ENCODE peak calls at places on chromosomes 7 and 10, in ten cellular contexts. V is HCT116, F is prostate gland, M is H1, C is spleen, K is transverse colon, X is sigmoid colon, P is upper lobe of left lung, Q is esophagus muscularis mucosa, T is suprapubic skin. G is an unnamed sample.

GRCh38 chr10:5532231-5532605 is 7.5 kb downstream of the CALML3 start:
- DNase-seq in V (no peak), F (no peak), M (no peak), C (peak), K (no peak), X (peak), P (no peak), Q (no peak), T (peak), G (no peak)

GRCh38 chr7:80379034-80379433 is 132.8 kb downstream of the GNAT3 start:
- DNase-seq in V (no peak), F (no peak), M (no peak), C (no peak), K (no peak), X (no peak), P (no peak), Q (no peak), T (no peak), G (no peak)

GRCh38 chr7:30933124-30933893 is 21.7 kb downstream of the AQP1 start:
- DNase-seq in V (no peak), F (no peak), M (no peak), C (peak), K (no peak), X (peak), P (no peak), Q (peak), T (no peak), G (no peak)

GRCh38 chr10:47295411-47295810 is 4.6 kb upstream of the GDF10 start:
- DNase-seq in V (no peak), F (no peak), M (no peak), C (no peak), K (no peak), X (peak), P (no peak), Q (no peak), T (peak), G (no peak)

GRCh38 chr10:11403116-11403515 is 208.3 kb downstream of the USP6NL start:
- DNase-seq in V (no peak), F (no peak), M (no peak), C (peak), K (peak), X (no peak), P (no peak), Q (no peak), T (no peak), G (no peak)

GRCh38 chr7:4227105-4228010 is 454.7 kb upstream of the FOXK1 start:
- DNase-seq in V (no peak), F (no peak), M (no peak), C (peak), K (no peak), X (no peak), P (no peak), Q (no peak), T (no peak), G (no peak)

GRCh38 chr7:67019562-67020390 is 23.1 kb downstream of the TYW1 start:
- DNase-seq in V (no peak), F (no peak), M (no peak), C (no peak), K (no peak), X (peak), P (no peak), Q (no peak), T (no peak), G (no peak)

GRCh38 chr10:43188702-43189101 is 50.5 kb downstream of the CSGALNACT2 start:
- DNase-seq in V (no peak), F (no peak), M (no peak), C (no peak), K (no peak), X (no peak), P (no peak), Q (no peak), T (no peak), G (no peak)

GRCh38 chr7:35758421-35758820 is 42.4 kb upstream of the SEPTIN7 start:
- DNase-seq in V (no peak), F (no peak), M (no peak), C (no peak), K (no peak), X (no peak), P (no peak), Q (no peak), T (no peak), G (no peak)

GRCh38 chr7:151045262-151045661 is 3.1 kb upstream of the ASIC3 start:
- DNase-seq in V (no peak), F (no peak), M (no peak), C (no peak), K (no peak), X (no peak), P (no peak), Q (no peak), T (no peak), G (no peak)

GRCh38 chr10:76206797-76207352 is 775.5 kb downstream of the LRMDA start:
- DNase-seq in V (no peak), F (no peak), M (no peak), C (no peak), K (no peak), X (no peak), P (no peak), Q (no peak), T (no peak), G (no peak)

GRCh38 chr7:129376076-129376777 is 58.0 kb upstream of the STRIP2 start:
- DNase-seq in V (peak), F (peak), M (no peak), C (no peak), K (peak), X (no peak), P (peak), Q (no peak), T (no peak), G (no peak)

GRCh38 chr10:122557516-122557915 is 3.0 kb upstream of the DMBT1 start:
- DNase-seq in V (peak), F (no peak), M (no peak), C (no peak), K (no peak), X (no peak), P (peak), Q (no peak), T (no peak), G (no peak)

GRCh38 chr10:98272690-98273453 is 4.9 kb upstream of the LOXL4 start:
- DNase-seq in V (no peak), F (no peak), M (no peak), C (no peak), K (no peak), X (peak), P (no peak), Q (no peak), T (no peak), G (no peak)

GRCh38 chr10:44020322-44021111 is 364.4 kb downstream of the CXCL12 start:
- DNase-seq in V (no peak), F (no peak), M (no peak), C (no peak), K (peak), X (no peak), P (no peak), Q (peak), T (no peak), G (no peak)

GRCh38 chr10:79027147-79028055 is 41.4 kb upstream of the ZMIZ1 start:
- DNase-seq in V (no peak), F (no peak), M (no peak), C (peak), K (no peak), X (peak), P (no peak), Q (no peak), T (peak), G (no peak)

GRCh38 chr7:116180302-116180701 is 30.0 kb upstream of the TES start:
- DNase-seq in V (peak), F (peak), M (no peak), C (no peak), K (no peak), X (no peak), P (no peak), Q (no peak), T (no peak), G (no peak)

GRCh38 chr7:45086348-45087065 is 2.3 kb downstream of the NACAD start:
- DNase-seq in V (no peak), F (no peak), M (no peak), C (peak), K (no peak), X (peak), P (no peak), Q (no peak), T (no peak), G (no peak)

GRCh38 chr7:71846160-71846559 is 566.0 kb downstream of the CALN1 start:
- DNase-seq in V (no peak), F (no peak), M (no peak), C (no peak), K (no peak), X (no peak), P (no peak), Q (no peak), T (no peak), G (no peak)

GRCh38 chr7:34057956-34058355 is 152.6 kb downstream of the BMPER start:
- DNase-seq in V (no peak), F (no peak), M (no peak), C (no peak), K (no peak), X (no peak), P (no peak), Q (no peak), T (no peak), G (no peak)

GRCh38 chr7:96430350-96430749 is 108.5 kb upstream of the SLC25A13 start:
- DNase-seq in V (no peak), F (no peak), M (no peak), C (no peak), K (no peak), X (no peak), P (no peak), Q (no peak), T (no peak), G (no peak)

GRCh38 chr10:124917168-124917938 is 24.6 kb upstream of the ZRANB1 start:
- DNase-seq in V (no peak), F (peak), M (no peak), C (peak), K (peak), X (peak), P (peak), Q (no peak), T (peak), G (no peak)

GRCh38 chr10:47023237-47024045 is 112.2 kb downstream of the PTPN20 start:
- DNase-seq in V (no peak), F (no peak), M (no peak), C (peak), K (no peak), X (peak), P (peak), Q (no peak), T (no peak), G (no peak)

GRCh38 chr7:155512246-155512887 is 34.0 kb downstream of the CNPY1 start:
- DNase-seq in V (no peak), F (no peak), M (no peak), C (no peak), K (no peak), X (no peak), P (no peak), Q (no peak), T (no peak), G (no peak)

GRCh38 chr7:159095979-159096411 is 48.7 kb downstream of the VIPR2 start:
- DNase-seq in V (no peak), F (no peak), M (no peak), C (peak), K (peak), X (peak), P (peak), Q (no peak), T (peak), G (no peak)

GRCh38 chr7:155874411-155874810 is 62.1 kb upstream of the SHH start:
- DNase-seq in V (no peak), F (no peak), M (no peak), C (peak), K (no peak), X (peak), P (no peak), Q (no peak), T (no peak), G (no peak)

GRCh38 chr10:119237722-119238436 is 30.5 kb downstream of the GRK5 start:
- DNase-seq in V (no peak), F (no peak), M (no peak), C (no peak), K (no peak), X (no peak), P (no peak), Q (no peak), T (no peak), G (no peak)

GRCh38 chr7:17520941-17521340 is 222.5 kb downstream of the AHR start:
- DNase-seq in V (no peak), F (no peak), M (no peak), C (no peak), K (no peak), X (no peak), P (no peak), Q (no peak), T (no peak), G (no peak)

GRCh38 chr7:111537134-111537533 is 25.2 kb downstream of the IMMP2L start:
- DNase-seq in V (no peak), F (no peak), M (no peak), C (no peak), K (no peak), X (no peak), P (no peak), Q (no peak), T (no peak), G (no peak)

GRCh38 chr10:130761896-130762295 is 549.6 kb downstream of the TCERG1L start:
- DNase-seq in V (no peak), F (no peak), M (no peak), C (peak), K (no peak), X (peak), P (no peak), Q (no peak), T (peak), G (no peak)

GRCh38 chr7:29243777-29244655 is 49.4 kb downstream of the CHN2 start:
- DNase-seq in V (peak), F (no peak), M (peak), C (no peak), K (no peak), X (no peak), P (no peak), Q (no peak), T (no peak), G (no peak)

GRCh38 chr7:81210092-81211064 is 291.5 kb upstream of the SEMA3C start:
- DNase-seq in V (no peak), F (no peak), M (no peak), C (no peak), K (no peak), X (no peak), P (no peak), Q (no peak), T (no peak), G (no peak)

GRCh38 chr10:106609466-106609865 is 555.0 kb downstream of the SORCS1 start:
- DNase-seq in V (no peak), F (no peak), M (no peak), C (no peak), K (no peak), X (no peak), P (no peak), Q (peak), T (no peak), G (no peak)

GRCh38 chr10:34791947-34792346 is 23.1 kb downstream of the PARD3 start:
- DNase-seq in V (no peak), F (no peak), M (no peak), C (peak), K (no peak), X (no peak), P (no peak), Q (no peak), T (no peak), G (no peak)

GRCh38 chr10:25465582-25466372 is 291.0 kb downstream of the GPR158 start:
- DNase-seq in V (peak), F (no peak), M (no peak), C (no peak), K (no peak), X (no peak), P (no peak), Q (no peak), T (no peak), G (no peak)
- TF ChIP-seq POLR2AphosphoS5 in V (peak), F (no peak), M (no peak), C (no peak), K (no peak), X (no peak), P (no peak), Q (no peak), T (no peak), G (no peak)

DNA sequence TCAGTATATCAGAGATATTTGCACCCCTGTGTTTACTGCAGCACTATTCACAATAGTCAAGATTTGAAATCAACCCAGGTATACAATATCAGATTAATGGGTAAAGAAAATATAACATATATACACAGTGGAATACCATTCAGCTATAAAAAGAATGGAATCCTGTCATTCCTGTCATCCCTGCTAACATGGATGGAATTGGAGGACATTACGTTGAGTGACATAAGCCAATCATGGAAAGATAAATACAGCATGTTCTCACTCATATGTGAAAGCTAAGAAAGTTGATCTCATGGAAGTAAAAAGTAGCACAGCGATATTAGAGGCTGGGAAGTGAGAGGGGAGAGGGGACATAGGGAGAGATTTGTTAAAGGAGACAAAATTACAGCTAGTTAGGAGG is 171.0 kb downstream of the ARL5B start:
- DNase-seq in V (no peak), F (no peak), M (no peak), C (no peak), K (no peak), X (no peak), P (no peak), Q (no peak), T (no peak), G (no peak)
- TF ChIP-seq POLR2AphosphoS5 in V (no peak), F (no peak), M (no peak), C (no peak), K (no peak), X (no peak), P (no peak), Q (no peak), T (no peak), G (no peak)

DNA sequence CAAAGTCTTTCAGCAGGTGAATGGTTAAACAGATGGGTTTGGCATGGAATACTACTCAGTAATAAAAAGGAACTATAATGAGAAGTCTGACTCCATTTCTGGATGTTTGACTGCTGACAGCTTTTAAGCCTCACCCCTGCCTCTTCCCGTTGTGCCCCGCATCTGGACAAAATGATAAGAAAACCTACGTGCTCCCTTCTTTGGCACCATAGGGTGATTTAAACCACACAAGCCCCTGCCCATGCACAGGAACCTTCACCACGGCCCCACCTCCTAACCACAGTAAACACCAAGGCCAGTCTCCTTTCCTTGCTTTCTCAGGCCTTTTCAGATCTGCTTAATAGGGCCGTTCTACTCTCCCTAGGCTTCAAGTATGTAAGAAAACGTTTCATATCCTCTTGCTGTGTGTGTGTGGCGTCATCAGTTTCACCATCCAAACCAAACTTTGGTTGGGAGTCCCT is 47.1 kb upstream of the UBN2 start:
- DNase-seq in V (no peak), F (no peak), M (no peak), C (no peak), K (no peak), X (no peak), P (no peak), Q (no peak), T (no peak), G (no peak)
- TF ChIP-seq POLR2AphosphoS5 in V (no peak), F (no peak), M (no peak), C (no peak), K (no peak), X (no peak), P (no peak), Q (no peak), T (no peak), G (no peak)

DNA sequence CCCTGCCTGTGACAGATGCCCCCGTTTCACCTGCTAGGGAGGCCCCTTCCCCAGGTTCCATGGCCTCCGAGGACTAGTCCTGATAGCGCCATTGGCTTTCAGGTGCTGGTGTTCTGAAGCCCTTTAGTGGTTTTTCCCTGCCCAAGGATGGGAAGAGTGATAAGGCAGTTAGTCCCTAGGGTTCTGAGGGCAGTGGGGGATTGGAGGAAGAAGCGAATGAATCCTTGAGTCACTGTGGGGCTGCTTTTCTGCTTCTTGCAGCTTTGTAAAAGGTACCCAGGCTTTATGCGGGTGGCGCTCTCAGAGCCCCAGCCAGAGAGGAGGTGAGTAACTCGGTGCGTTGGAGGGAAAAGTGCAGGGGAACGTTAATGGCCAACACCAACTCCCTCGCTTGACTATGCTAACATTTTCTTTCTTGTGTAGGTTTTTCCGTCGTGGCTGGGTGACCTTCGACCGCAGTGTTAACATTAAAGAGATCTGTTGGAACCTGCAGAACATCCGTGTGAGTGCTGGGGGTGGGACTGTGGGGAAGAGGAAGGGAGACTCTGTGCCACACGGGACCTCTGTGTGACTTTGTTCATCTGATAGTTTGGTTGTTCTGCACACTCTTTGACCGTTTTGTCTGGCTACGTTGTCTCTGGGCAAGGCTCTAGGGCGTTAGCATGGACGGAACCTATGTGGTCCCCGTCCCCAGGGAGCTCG is 3.9 kb downstream of the UFSP1 start:
- DNase-seq in V (no peak), F (no peak), M (no peak), C (no peak), K (no peak), X (no peak), P (no peak), Q (no peak), T (no peak), G (no peak)
- TF ChIP-seq POLR2AphosphoS5 in V (no peak), F (no peak), M (peak), C (no peak), K (no peak), X (no peak), P (no peak), Q (no peak), T (no peak), G (no peak)

GRCh38 chr10:132743925-132744490 is 41.9 kb downstream of the NKX6-2 start:
- DNase-seq in V (no peak), F (no peak), M (no peak), C (no peak), K (no peak), X (no peak), P (no peak), Q (no peak), T (no peak), G (no peak)
- TF ChIP-seq POLR2AphosphoS5 in V (no peak), F (no peak), M (no peak), C (no peak), K (no peak), X (no peak), P (no peak), Q (no peak), T (no peak), G (no peak)

DNA sequence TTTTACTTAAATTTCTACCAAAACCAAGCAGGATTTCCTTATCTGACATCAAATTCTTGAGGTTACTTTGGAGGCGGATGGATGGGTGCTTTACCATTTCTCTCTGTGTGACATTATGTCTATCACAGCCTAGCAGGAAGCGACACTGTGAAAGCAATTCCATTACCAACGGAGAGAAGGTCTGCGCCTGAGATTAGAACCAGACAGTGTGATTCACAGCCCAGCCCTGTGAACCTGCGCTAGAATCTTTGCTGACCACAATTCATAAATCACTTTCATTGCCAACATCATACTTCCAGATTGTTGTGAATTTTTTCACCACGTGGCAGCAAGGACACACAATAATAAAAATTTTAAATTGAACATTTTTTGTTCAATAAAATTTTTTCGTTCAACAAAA is 126.5 kb downstream of the CUBN start:
- DNase-seq in V (no peak), F (no peak), M (no peak), C (no peak), K (no peak), X (no peak), P (no peak), Q (peak), T (no peak), G (no peak)
- TF ChIP-seq POLR2AphosphoS5 in V (no peak), F (no peak), M (no peak), C (no peak), K (no peak), X (no peak), P (no peak), Q (no peak), T (no peak), G (no peak)

GRCh38 chr10:132407846-132408278 is 10.9 kb downstream of the PWWP2B start:
- DNase-seq in V (no peak), F (peak), M (no peak), C (peak), K (peak), X (peak), P (peak), Q (no peak), T (no peak), G (no peak)
- TF ChIP-seq POLR2AphosphoS5 in V (peak), F (peak), M (peak), C (peak), K (peak), X (peak), P (peak), Q (peak), T (no peak), G (no peak)

G was measured in SK-N-MC.